ENCODE peak calls at places on chromosome 3, in nine cellular contexts. O is esophagus squamous epithelium, P is IMR-90, X is upper lobe of left lung, Z is transverse colon, B is suprapubic skin, Y is ovary, T is prostate gland, L is adrenal gland. U is an unnamed sample. For H3K4me1, the result is how much of the 10 kb centered on the place peaks cover.

GRCh38 chr3:4322635-4323034 is 19.5 kb downstream of the SETMAR start:
- DNase-seq in O (no peak), P (peak), X (no peak), Z (no peak), B (no peak), Y (no peak), T (peak), L (no peak), U (no peak)

GRCh38 chr3:50226888-50227389 is 9.1 kb upstream of the GNAI2 start:
- DNase-seq in O (no peak), P (no peak), X (peak), Z (peak), B (no peak), Y (no peak), T (peak), L (peak), U (no peak)

GRCh38 chr3:152683521-152683999 is 151.4 kb upstream of the P2RY1 start:
- DNase-seq in O (no peak), P (no peak), X (peak), Z (no peak), B (no peak), Y (no peak), T (no peak), L (no peak), U (no peak)

GRCh38 chr3:46578973-46579755 is 13.1 kb upstream of the LRRC2 start:
- DNase-seq in O (no peak), P (no peak), X (no peak), Z (no peak), B (no peak), Y (no peak), T (no peak), L (no peak), U (no peak)

GRCh38 chr3:194571491-194571941 is 61.7 kb downstream of the TMEM44 start:
- DNase-seq in O (no peak), P (no peak), X (no peak), Z (no peak), B (no peak), Y (no peak), T (no peak), L (no peak), U (no peak)

GRCh38 chr3:113243846-113244245 is 32.5 kb downstream of the BOC start:
- DNase-seq in O (no peak), P (no peak), X (no peak), Z (no peak), B (no peak), Y (no peak), T (no peak), L (no peak), U (no peak)

GRCh38 chr3:105409364-105409763 is 42.7 kb downstream of the ALCAM start:
- DNase-seq in O (no peak), P (no peak), X (no peak), Z (no peak), B (no peak), Y (no peak), T (no peak), L (no peak), U (no peak)

GRCh38 chr3:160928183-160928718 is 172.2 kb downstream of the PPM1L start:
- DNase-seq in O (no peak), P (no peak), X (no peak), Z (no peak), B (no peak), Y (no peak), T (no peak), L (no peak), U (no peak)

GRCh38 chr3:139173372-139174108 is 128.8 kb upstream of the PRR23C start:
- DNase-seq in O (no peak), P (no peak), X (no peak), Z (peak), B (no peak), Y (peak), T (no peak), L (peak), U (no peak)

GRCh38 chr3:42118762-42119361 is 27.7 kb downstream of the TRAK1 start:
- DNase-seq in O (no peak), P (peak), X (no peak), Z (peak), B (peak), Y (no peak), T (peak), L (no peak), U (peak)

GRCh38 chr3:177493091-177493490 is 295.8 kb upstream of the TBL1XR1 start:
- DNase-seq in O (no peak), P (no peak), X (no peak), Z (no peak), B (no peak), Y (no peak), T (no peak), L (no peak), U (no peak)

GRCh38 chr3:62686916-62687315 is 188.3 kb downstream of the CADPS start:
- DNase-seq in O (no peak), P (no peak), X (no peak), Z (no peak), B (no peak), Y (no peak), T (no peak), L (no peak), U (no peak)

GRCh38 chr3:47443611-47443995 is 32.1 kb downstream of the SCAP start:
- DNase-seq in O (no peak), P (no peak), X (no peak), Z (peak), B (peak), Y (no peak), T (peak), L (no peak), U (no peak)

GRCh38 chr3:123021986-123022510 is 5.5 kb downstream of the SEMA5B start:
- DNase-seq in O (no peak), P (no peak), X (no peak), Z (no peak), B (no peak), Y (no peak), T (no peak), L (no peak), U (no peak)

GRCh38 chr3:72274511-72275295 is 489.8 kb upstream of the PROK2 start:
- DNase-seq in O (no peak), P (peak), X (no peak), Z (peak), B (no peak), Y (peak), T (peak), L (peak), U (peak)

GRCh38 chr3:45110185-45110833 is 35.9 kb downstream of the CDCP1 start:
- DNase-seq in O (no peak), P (no peak), X (no peak), Z (peak), B (no peak), Y (no peak), T (no peak), L (no peak), U (no peak)

GRCh38 chr3:61518590-61518989 is 42.8 kb upstream of the PTPRG start:
- DNase-seq in O (no peak), P (no peak), X (no peak), Z (no peak), B (no peak), Y (no peak), T (no peak), L (no peak), U (no peak)

GRCh38 chr3:5929027-5929426 is 741.5 kb downstream of the EDEM1 start:
- DNase-seq in O (no peak), P (no peak), X (peak), Z (no peak), B (no peak), Y (no peak), T (no peak), L (no peak), U (no peak)

GRCh38 chr3:184354121-184354728 is 7.2 kb downstream of the CLCN2 start:
- DNase-seq in O (no peak), P (no peak), X (no peak), Z (peak), B (no peak), Y (peak), T (peak), L (peak), U (no peak)

GRCh38 chr3:170355738-170356595 is 1.5 kb upstream of the SKIL start:
- DNase-seq in O (peak), P (peak), X (peak), Z (peak), B (no peak), Y (peak), T (peak), L (peak), U (peak)

GRCh38 chr3:113006350-113007056 is 15.7 kb downstream of the GTPBP8 start:
- DNase-seq in O (no peak), P (no peak), X (no peak), Z (no peak), B (no peak), Y (no peak), T (no peak), L (no peak), U (no peak)

GRCh38 chr3:120460217-120460616 is 9.4 kb upstream of the FSTL1 start:
- DNase-seq in O (no peak), P (no peak), X (no peak), Z (no peak), B (no peak), Y (no peak), T (no peak), L (no peak), U (no peak)

GRCh38 chr3:177482048-177482741 is 284.9 kb upstream of the TBL1XR1 start:
- DNase-seq in O (no peak), P (no peak), X (no peak), Z (no peak), B (no peak), Y (no peak), T (no peak), L (no peak), U (no peak)

GRCh38 chr3:108293858-108294257 is 2.5 kb upstream of the HHLA2 start:
- DNase-seq in O (no peak), P (no peak), X (no peak), Z (no peak), B (no peak), Y (no peak), T (no peak), L (no peak), U (no peak)

GRCh38 chr3:112604536-112604935 is 36.4 kb downstream of the CCDC80 start:
- DNase-seq in O (no peak), P (peak), X (no peak), Z (no peak), B (no peak), Y (no peak), T (no peak), L (peak), U (no peak)

GRCh38 chr3:24867783-24868182 is 373.1 kb upstream of the THRB start:
- DNase-seq in O (no peak), P (no peak), X (no peak), Z (no peak), B (no peak), Y (no peak), T (no peak), L (no peak), U (no peak)

GRCh38 chr3:31275038-31275562 is 257.6 kb upstream of the STT3B start:
- DNase-seq in O (no peak), P (peak), X (no peak), Z (no peak), B (no peak), Y (no peak), T (no peak), L (peak), U (no peak)

GRCh38 chr3:72395654-72396415 is 452.4 kb downstream of the SHQ1 start:
- DNase-seq in O (no peak), P (peak), X (no peak), Z (no peak), B (no peak), Y (no peak), T (no peak), L (no peak), U (no peak)

GRCh38 chr3:169666079-169666436 is 2.5 kb upstream of the MECOM start:
- DNase-seq in O (no peak), P (no peak), X (no peak), Z (no peak), B (no peak), Y (no peak), T (no peak), L (no peak), U (no peak)

GRCh38 chr3:66588340-66588847 is 87.6 kb upstream of the LRIG1 start:
- DNase-seq in O (no peak), P (peak), X (no peak), Z (no peak), B (no peak), Y (no peak), T (no peak), L (no peak), U (no peak)

GRCh38 chr3:70963412-70963811 is 620.1 kb downstream of the FOXP1 start:
- DNase-seq in O (no peak), P (no peak), X (no peak), Z (no peak), B (no peak), Y (no peak), T (no peak), L (no peak), U (no peak)

GRCh38 chr3:107431048-107431297 is 53.7 kb downstream of the CCDC54 start:
- DNase-seq in O (no peak), P (peak), X (no peak), Z (peak), B (no peak), Y (peak), T (peak), L (peak), U (no peak)

GRCh38 chr3:114586119-114586518 is 292.3 kb downstream of the TIGIT start:
- DNase-seq in O (no peak), P (no peak), X (no peak), Z (no peak), B (no peak), Y (no peak), T (no peak), L (no peak), U (no peak)

GRCh38 chr3:171285287-171285686 is 174.9 kb downstream of the TNIK start:
- DNase-seq in O (no peak), P (no peak), X (no peak), Z (no peak), B (no peak), Y (no peak), T (no peak), L (no peak), U (no peak)

GRCh38 chr3:78153973-78154372 is 1114.1 kb downstream of the ROBO2 start:
- DNase-seq in O (no peak), P (no peak), X (no peak), Z (no peak), B (no peak), Y (no peak), T (no peak), L (no peak), U (no peak)

GRCh38 chr3:171465768-171466167 is 5.6 kb upstream of the TNIK start:
- DNase-seq in O (no peak), P (no peak), X (no peak), Z (no peak), B (no peak), Y (no peak), T (no peak), L (no peak), U (no peak)

GRCh38 chr3:194380300-194380699 is 10.8 kb upstream of the LRRC15 start:
- DNase-seq in O (no peak), P (no peak), X (no peak), Z (no peak), B (peak), Y (no peak), T (no peak), L (no peak), U (no peak)

DNA sequence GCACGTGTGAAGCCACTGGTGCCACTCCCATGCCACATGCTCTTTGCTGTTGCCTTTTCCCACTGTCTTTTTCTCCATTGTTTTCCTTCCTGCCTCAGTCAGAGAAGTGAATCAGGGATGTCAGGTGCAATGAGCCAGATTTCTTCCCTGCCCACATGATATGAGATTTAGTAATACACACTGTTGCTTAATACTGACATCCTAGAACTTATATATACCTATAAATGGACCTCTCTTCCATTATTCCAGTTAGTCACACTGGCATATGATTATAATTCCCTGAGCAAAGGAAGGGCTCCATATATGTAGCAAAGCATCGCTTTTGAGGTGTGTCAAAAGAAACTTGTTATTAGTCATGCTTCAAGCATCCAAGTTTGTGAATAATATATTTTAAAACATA is 48.4 kb downstream of the CHST2 start:
- DNase-seq in O (no peak), P (peak), X (no peak), Z (no peak), B (no peak), Y (no peak), T (no peak), L (no peak), U (no peak)
- H3K4me1 ChIP-seq in O (under half), P (under half), X (under half), Z (under half), B (under half), Y (under half), T (under half), L (under half), U (under half)

DNA sequence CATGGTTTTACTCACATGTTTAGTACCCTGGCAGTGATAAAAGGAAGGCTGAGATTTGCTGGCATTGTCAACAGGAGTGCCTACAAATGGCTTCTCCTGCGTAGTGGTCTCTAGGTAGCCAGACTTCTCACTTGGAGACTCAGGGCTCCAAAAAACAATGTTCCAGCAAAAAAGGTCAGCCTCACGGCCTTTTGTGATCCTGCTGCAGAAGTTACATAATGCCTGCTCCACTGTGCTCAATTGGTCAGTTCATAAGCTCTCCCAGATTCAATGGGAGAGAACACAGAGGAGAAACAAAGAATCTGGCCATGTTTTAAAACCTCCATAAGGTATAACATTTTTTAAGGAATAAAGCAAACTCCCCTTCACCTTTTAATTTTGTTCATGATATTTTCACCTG is 76.1 kb upstream of the CMSS1 start:
- DNase-seq in O (no peak), P (no peak), X (no peak), Z (no peak), B (no peak), Y (no peak), T (no peak), L (no peak), U (no peak)
- TF ChIP-seq POLR2A in O (no peak), P (no peak), X (no peak), Z (no peak), B (no peak), Y (no peak), T (no peak), L (no peak), U (no peak)

GRCh38 chr3:56370991-56371775 is 97.1 kb downstream of the ERC2 start:
- DNase-seq in O (no peak), P (no peak), X (no peak), Z (no peak), B (no peak), Y (no peak), T (no peak), L (no peak), U (no peak)

GRCh38 chr3:56368860-56369259 is 99.4 kb downstream of the ERC2 start:
- DNase-seq in O (no peak), P (no peak), X (no peak), Z (no peak), B (no peak), Y (no peak), T (no peak), L (no peak), U (no peak)

GRCh38 chr3:56373386-56373785 is 94.9 kb downstream of the ERC2 start:
- DNase-seq in O (no peak), P (no peak), X (no peak), Z (no peak), B (no peak), Y (no peak), T (no peak), L (no peak), U (no peak)

GRCh38 chr3:56366641-56366984 is 101.7 kb downstream of the ERC2 start:
- DNase-seq in O (no peak), P (no peak), X (no peak), Z (no peak), B (no peak), Y (no peak), T (no peak), L (no peak), U (no peak)

DNA sequence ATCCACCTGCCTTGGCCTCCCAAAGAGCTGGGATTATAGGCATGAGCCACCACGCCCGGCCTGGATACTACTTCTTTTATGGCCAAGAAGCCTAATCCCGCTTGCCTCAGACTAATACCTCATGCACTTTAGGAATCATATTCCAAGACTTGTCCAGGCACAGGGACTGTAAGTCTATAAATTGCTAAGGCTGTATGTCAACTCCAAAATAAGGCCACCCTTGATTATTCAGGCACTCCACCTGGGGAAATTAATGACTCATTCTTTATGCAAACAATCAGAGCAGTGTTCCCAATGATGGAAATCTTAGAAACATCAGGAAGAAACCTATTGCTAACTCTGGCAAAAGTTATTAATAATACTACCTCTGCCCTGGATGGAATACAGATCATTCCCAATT is 98.4 kb downstream of the ERC2 start:
- DNase-seq in O (no peak), P (no peak), X (no peak), Z (no peak), B (no peak), Y (no peak), T (no peak), L (no peak), U (no peak)
- H3K4me3 ChIP-seq in O (no peak), P (no peak), X (no peak), Z (no peak), B (no peak), Y (no peak), T (no peak), L (no peak), U (no peak)

GRCh38 chr3:141853146-141853690 is 23.2 kb upstream of the ATP1B3 start:
- DNase-seq in O (no peak), P (no peak), X (no peak), Z (no peak), B (peak), Y (no peak), T (no peak), L (no peak), U (no peak)
- H3K4me1 ChIP-seq in O (under half), P (under half), X (under half), Z (under half), B (under half), Y (under half), T (under half), L (under half), U (under half)

GRCh38 chr3:129025108-129025507 is 24.0 kb downstream of the EFCC1 start:
- DNase-seq in O (no peak), P (no peak), X (no peak), Z (no peak), B (peak), Y (peak), T (no peak), L (no peak), U (no peak)

GRCh38 chr3:129027544-129027880 is 26.4 kb downstream of the EFCC1 start:
- DNase-seq in O (no peak), P (no peak), X (no peak), Z (no peak), B (no peak), Y (no peak), T (no peak), L (no peak), U (no peak)

GRCh38 chr3:129025691-129026435 is 24.8 kb downstream of the EFCC1 start:
- DNase-seq in O (no peak), P (no peak), X (peak), Z (peak), B (peak), Y (peak), T (no peak), L (no peak), U (no peak)

GRCh38 chr3:129028866-129029265 is 27.8 kb downstream of the EFCC1 start:
- DNase-seq in O (no peak), P (no peak), X (no peak), Z (no peak), B (no peak), Y (peak), T (no peak), L (no peak), U (no peak)

GRCh38 chr3:129026728-129027543 is 25.8 kb downstream of the EFCC1 start:
- DNase-seq in O (peak), P (peak), X (peak), Z (peak), B (peak), Y (peak), T (peak), L (peak), U (peak)
- TF ChIP-seq POLR2A in O (peak), P (no peak), X (no peak), Z (peak), B (no peak), Y (no peak), T (peak), L (no peak), U (peak)